ENCODE peak calls at places on chromosomes 2 and 18, in five cellular contexts. T is neural progenitor cell, C is MM.1S, U is GM23338, N is PC-3. M is an unnamed sample. For H3F3A, the result is how much of the 10 kb centered on the place peaks cover.

GRCh38 chr2:240922982-240923537 is 16.9 kb downstream of the CROCC2 start:
- DNase-seq in T (no peak), C (no peak), U (no peak), N (no peak), M (no peak)

GRCh38 chr2:151771599-151772358 is 37.5 kb upstream of the NEB start:
- DNase-seq in T (no peak), C (peak), U (no peak), N (no peak), M (no peak)

GRCh38 chr18:23703057-23703986 is 14.1 kb downstream of the LAMA3 start:
- DNase-seq in T (peak), C (no peak), U (peak), N (peak), M (peak)

GRCh38 chr2:180000434-180000833 is 6.7 kb downstream of the CWC22 start:
- DNase-seq in T (no peak), C (no peak), U (no peak), N (peak), M (no peak)

GRCh38 chr2:30514861-30515435 is 67.9 kb downstream of the LCLAT1 start:
- DNase-seq in T (no peak), C (no peak), U (no peak), N (no peak), M (peak)

GRCh38 chr2:96092896-96093295 is 23.5 kb downstream of the ADRA2B start:
- DNase-seq in T (no peak), C (no peak), U (no peak), N (no peak), M (no peak)

GRCh38 chr18:55778731-55779460 is 190.9 kb upstream of the TCF4 start:
- DNase-seq in T (peak), C (peak), U (peak), N (no peak), M (no peak)

GRCh38 chr2:187174582-187174981 is 273.5 kb downstream of the CALCRL start:
- DNase-seq in T (no peak), C (no peak), U (peak), N (peak), M (no peak)

GRCh38 chr2:15630958-15631719 is 39.5 kb downstream of the DDX1 start:
- DNase-seq in T (no peak), C (no peak), U (no peak), N (no peak), M (no peak)

GRCh38 chr2:144510206-144510991 is 9.5 kb downstream of the ZEB2 start:
- DNase-seq in T (peak), C (no peak), U (peak), N (no peak), M (peak)

GRCh38 chr2:9473985-9474360 is 378 bp upstream of the IAH1 start:
- DNase-seq in T (peak), C (no peak), U (no peak), N (no peak), M (no peak)

GRCh38 chr2:48233005-48233404 is 296.9 kb upstream of the STON1 start:
- DNase-seq in T (no peak), C (no peak), U (no peak), N (no peak), M (no peak)

GRCh38 chr2:188189356-188189755 is 102.3 kb upstream of the GULP1 start:
- DNase-seq in T (no peak), C (no peak), U (no peak), N (peak), M (no peak)

GRCh38 chr2:159124441-159124911 is 156.0 kb downstream of the TANC1 start:
- DNase-seq in T (no peak), C (no peak), U (peak), N (peak), M (peak)

GRCh38 chr2:140555701-140556100 is 1575.1 kb downstream of the LRP1B start:
- DNase-seq in T (no peak), C (no peak), U (no peak), N (no peak), M (no peak)

GRCh38 chr2:176582990-176583481 is 313.8 kb downstream of the MTX2 start:
- DNase-seq in T (no peak), C (no peak), U (no peak), N (peak), M (peak)

GRCh38 chr18:23302852-23303527 is 150.1 kb upstream of the RIOK3 start:
- DNase-seq in T (no peak), C (no peak), U (no peak), N (no peak), M (peak)

GRCh38 chr2:214069254-214069653 is 341.6 kb upstream of the VWC2L start:
- DNase-seq in T (no peak), C (no peak), U (no peak), N (peak), M (peak)

GRCh38 chr18:13619505-13620205 is 106.7 kb downstream of the FAM210A start:
- DNase-seq in T (no peak), C (no peak), U (no peak), N (no peak), M (no peak)

GRCh38 chr2:184646177-184646576 is 47.8 kb downstream of the ZNF804A start:
- DNase-seq in T (peak), C (no peak), U (no peak), N (peak), M (peak)

GRCh38 chr18:12726774-12727550 is 24.1 kb downstream of the PSMG2 start:
- DNase-seq in T (peak), C (peak), U (peak), N (peak), M (peak)

GRCh38 chr2:44016282-44016681 is 20.5 kb upstream of the LRPPRC start:
- DNase-seq in T (peak), C (peak), U (peak), N (peak), M (peak)

GRCh38 chr18:10377956-10378355 is 76.5 kb upstream of the APCDD1 start:
- DNase-seq in T (no peak), C (no peak), U (no peak), N (no peak), M (no peak)

DNA sequence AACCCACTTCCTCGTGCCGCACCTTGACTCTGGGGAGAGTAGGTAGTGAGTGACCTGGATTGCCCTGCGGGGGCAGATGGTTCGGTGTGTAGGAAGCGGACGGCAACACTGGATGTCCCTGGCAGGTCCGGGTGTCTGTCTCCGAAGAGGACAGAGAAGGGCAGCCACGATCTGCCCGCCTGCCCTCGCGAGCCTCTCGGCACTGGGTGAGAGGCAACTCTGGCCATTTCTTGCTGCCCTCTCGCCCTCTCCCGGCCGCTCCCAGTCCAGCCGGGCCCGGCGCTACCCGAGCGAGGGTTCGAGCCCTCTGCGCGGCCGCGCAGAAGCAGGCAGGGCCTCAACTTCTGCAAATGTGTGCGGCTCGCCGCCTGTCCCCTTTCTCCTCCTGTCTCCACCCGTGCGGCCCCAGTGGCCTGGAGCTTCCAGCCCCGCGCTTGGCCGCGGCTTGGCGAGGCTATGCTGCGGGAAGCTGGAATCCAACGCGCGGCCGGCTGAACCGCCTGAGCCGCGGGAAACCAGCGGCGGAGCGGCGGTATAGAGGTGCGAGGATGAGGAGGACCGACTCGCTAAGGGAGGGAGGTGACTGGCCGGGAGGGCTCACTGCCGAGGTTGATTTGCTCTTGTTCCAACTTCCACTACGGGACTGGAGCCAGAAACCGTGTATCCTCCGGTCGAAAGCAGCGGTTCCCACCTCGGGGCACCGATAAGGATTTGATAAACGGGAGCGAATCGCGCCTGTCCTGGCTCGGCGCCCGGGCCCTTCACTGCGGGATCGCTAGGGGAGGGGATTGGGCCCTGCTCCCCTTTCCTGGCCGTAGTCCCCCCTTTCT is 1.5 kb downstream of the EPAS1 start:
- DNase-seq in T (peak), C (peak), U (peak), N (peak), M (peak)
- TF ChIP-seq EZH2 in T (no peak), C (no peak), U (peak), N (no peak), M (no peak)

GRCh38 chr2:191320881-191321280 is 75.7 kb downstream of the MYO1B start:
- DNase-seq in T (no peak), C (no peak), U (no peak), N (no peak), M (no peak)

GRCh38 chr2:191322838-191323506 is 77.8 kb downstream of the MYO1B start:
- DNase-seq in T (no peak), C (no peak), U (no peak), N (no peak), M (no peak)

GRCh38 chr2:191318729-191319078 is 73.5 kb downstream of the MYO1B start:
- DNase-seq in T (peak), C (no peak), U (peak), N (peak), M (peak)

GRCh38 chr2:191319181-191319580 is 74.0 kb downstream of the MYO1B start:
- DNase-seq in T (no peak), C (no peak), U (no peak), N (peak), M (no peak)

DNA sequence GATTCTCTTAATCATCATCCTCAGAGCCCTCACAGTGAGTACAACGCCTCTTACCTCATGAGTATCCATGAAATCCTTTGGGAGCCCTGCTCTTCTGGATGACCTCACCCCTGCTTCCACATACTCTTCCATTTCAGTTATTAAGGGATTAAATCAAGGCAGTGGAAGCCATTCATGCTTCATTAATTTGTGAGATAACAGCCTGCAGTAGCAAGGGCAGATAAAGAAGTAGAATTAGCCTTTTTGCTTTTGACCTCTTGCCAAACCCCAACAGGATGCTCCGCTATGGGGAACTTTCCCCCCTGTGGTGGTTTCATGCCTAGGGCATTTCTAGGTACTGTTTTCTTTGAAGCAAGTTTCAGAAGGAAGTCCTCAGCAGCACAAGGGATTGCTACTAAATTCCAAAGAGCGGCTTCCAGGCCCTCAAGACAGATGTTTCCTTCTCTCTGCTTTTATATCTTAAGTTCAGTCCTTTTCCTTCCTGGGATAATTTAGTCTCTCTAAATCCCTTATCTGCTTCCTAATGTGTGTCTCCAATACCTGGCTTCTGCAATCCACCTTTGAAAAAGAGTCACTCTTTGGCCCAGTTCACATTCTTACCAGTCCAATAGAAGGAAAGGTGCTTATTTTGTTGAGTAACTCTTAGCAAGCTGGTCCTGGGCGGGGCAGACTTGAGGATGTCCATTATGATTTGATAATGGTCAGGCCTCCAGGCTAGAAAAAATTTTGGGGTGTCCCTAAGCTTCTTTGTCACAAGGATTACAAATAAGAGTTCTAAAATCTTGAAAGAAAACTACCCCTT is 76.9 kb downstream of the MYO1B start:
- DNase-seq in T (peak), C (peak), U (peak), N (peak), M (peak)
- TF ChIP-seq CTCF in T (no peak), C (no peak), U (no peak), N (no peak), M (no peak)

GRCh38 chr2:59029058-59029457 is 787.9 kb upstream of the FANCL start:
- DNase-seq in T (no peak), C (no peak), U (no peak), N (no peak), M (no peak)
- H3F3A ChIP-seq in T (under half), C (under half), U (under half), N (under half), M (under half)

DNA sequence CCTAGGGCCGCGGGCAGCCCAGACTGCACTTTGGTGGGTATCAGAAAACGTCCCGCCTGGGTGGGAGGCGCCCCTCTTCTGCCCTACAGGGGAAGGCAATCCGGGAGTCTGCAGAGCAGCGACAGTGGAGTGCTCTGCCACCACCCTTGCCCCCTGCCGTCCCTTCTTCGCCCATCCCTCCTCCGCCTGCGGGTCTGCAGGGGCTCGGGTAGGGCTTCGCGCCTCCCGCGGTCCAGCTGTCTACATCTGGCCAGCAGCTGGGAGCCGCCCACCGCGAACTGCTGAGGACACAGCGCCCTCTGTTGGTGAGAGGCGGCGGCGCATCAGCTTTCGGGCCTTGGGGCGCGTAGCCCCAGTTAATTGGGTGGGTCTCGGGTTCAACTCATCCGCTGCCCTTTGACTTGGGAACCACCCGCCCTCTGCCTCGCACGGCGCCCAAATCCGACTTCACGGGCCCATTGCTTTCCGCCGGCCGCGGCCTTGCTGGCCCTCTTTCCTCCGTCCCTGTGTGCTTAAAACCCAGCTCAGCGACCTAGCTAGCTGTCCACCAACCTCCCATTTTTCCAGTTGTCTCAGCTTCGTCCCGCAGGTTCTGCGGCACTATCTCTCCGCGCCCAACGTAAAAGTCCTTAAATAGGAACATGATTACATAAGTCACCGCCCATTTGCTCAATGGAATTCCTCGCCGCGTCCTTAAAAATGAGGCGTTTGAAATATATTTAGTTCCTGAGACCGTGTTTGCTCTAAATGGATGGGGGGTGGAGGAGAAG is 17.6 kb downstream of the WNT10A start:
- DNase-seq in T (peak), C (peak), U (peak), N (peak), M (peak)
- TF ChIP-seq EZH2 in T (peak), C (no peak), U (peak), N (no peak), M (no peak)

DNA sequence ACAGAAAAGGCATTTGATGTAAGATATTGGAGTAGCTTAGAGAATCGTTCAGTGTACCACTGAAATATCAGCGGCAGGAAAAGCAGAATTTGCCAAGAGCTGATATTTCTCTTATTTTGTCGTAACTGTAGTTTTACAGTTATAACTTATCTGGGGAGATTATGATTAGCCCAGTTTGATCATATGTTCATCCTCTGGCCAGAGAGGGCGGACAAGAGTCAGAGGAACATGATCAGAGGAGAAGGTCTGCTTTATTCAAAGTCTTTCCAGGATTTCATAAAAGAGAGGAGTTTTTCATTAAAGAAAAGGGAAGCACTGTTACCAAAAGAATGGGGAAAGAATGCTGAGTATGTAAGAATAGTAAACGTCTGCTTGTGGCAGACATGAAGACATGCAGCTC is 1655.6 kb downstream of the DPP10 start:
- DNase-seq in T (no peak), C (no peak), U (peak), N (no peak), M (no peak)
- TF ChIP-seq CTCF in T (peak), C (no peak), U (peak), N (peak), M (no peak)

GRCh38 chr2:113809076-113809475 is 52.6 kb upstream of the SLC35F5 start:
- DNase-seq in T (no peak), C (no peak), U (no peak), N (no peak), M (no peak)
- H3F3A ChIP-seq in T (under half), C (under half), U (under half), N (under half), M (under half)

GRCh38 chr2:70790079-70790963 is at the start of gene FIGLA:
- DNase-seq in T (peak), C (no peak), U (peak), N (no peak), M (no peak)
- TF ChIP-seq EZH2 in T (peak), C (no peak), U (no peak), N (no peak), M (no peak)

DNA sequence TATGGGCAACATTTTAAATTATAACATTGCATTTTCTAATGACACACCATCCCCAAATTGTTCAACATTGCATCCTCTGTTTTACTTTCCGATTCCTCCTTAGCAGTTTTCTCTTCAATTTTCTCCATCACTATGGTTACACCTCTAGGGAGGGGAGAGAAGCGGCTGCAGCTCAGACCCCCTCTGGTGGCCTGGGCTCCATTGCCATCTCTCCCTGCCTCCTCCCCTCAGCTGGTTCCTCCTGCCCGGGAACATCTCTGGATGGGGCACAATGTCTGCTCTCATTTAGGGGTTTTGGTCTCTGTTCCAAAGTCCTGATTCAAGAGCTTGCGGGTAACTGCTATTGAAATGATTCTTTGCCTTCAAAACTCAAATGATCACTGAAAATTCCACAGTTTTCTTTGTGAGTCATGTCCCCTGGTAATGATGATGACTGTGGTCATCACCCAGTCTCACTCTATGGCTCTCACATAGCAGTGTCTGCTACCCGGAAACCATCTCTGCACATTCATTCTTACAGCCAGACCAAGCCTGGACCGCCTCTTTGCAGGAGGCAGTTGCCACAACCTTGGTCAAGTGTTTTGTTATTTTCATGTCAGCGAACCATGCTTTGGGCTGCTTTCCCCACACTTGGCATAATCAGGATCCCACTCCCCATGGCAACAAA is 263.9 kb downstream of the ALPK2 start:
- DNase-seq in T (no peak), C (no peak), U (peak), N (peak), M (no peak)
- TF ChIP-seq CTCF in T (no peak), C (no peak), U (peak), N (no peak), M (no peak)

M was measured in PC-9.